ENCODE peak calls at places on chromosome 21, in eight cellular contexts. W, D, U, S, I, N, K and Y are unnamed samples.

GRCh38 chr21:37737497-37737896 is 178.8 kb downstream of the KCNJ6 start:
- DNase-seq in U (no peak), S (no peak), W (no peak), N (no peak), K (no peak), D (no peak), I (no peak), Y (no peak)

GRCh38 chr21:25708467-25709065 is 26.1 kb downstream of the ATP5PF start:
- DNase-seq in U (peak), D (peak), K (peak), S (peak), I (no peak), N (peak), W (no peak), Y (peak)

GRCh38 chr21:42039470-42039901 is 29.3 kb upstream of the ZBTB21 start:
- DNase-seq in N (no peak), I (no peak), K (no peak), D (no peak), S (no peak), W (no peak), U (no peak), Y (no peak)

GRCh38 chr21:35046223-35046690 is 2.8 kb downstream of the RUNX1 start:
- DNase-seq in I (no peak), U (no peak), W (no peak), S (no peak), K (no peak), D (no peak), N (peak), Y (peak)

GRCh38 chr21:31866077-31866511 is 6.7 kb upstream of the HUNK start:
- DNase-seq in N (peak), I (no peak), D (peak), U (peak), S (peak), K (peak), W (peak), Y (peak)

GRCh38 chr21:26445440-26445839 is 127.6 kb downstream of the CYYR1 start:
- DNase-seq in U (no peak), K (no peak), S (no peak), I (no peak), D (no peak), N (no peak), W (no peak), Y (no peak)

GRCh38 chr21:25700741-25701140 is 34.0 kb downstream of the ATP5PF start:
- DNase-seq in D (no peak), S (no peak), W (no peak), N (no peak), I (no peak), U (no peak), K (no peak), Y (no peak)

GRCh38 chr21:41289431-41289830 is 27.2 kb upstream of the FAM3B start:
- DNase-seq in K (no peak), U (no peak), S (no peak), W (no peak), I (no peak), D (no peak), N (no peak), Y (no peak)

GRCh38 chr21:35316933-35317332 is 267.8 kb upstream of the RUNX1 start:
- DNase-seq in D (no peak), K (no peak), W (no peak), U (no peak), N (no peak), S (no peak), I (no peak), Y (no peak)

GRCh38 chr21:14260459-14260764 is 44.5 kb downstream of the RBM11 start:
- DNase-seq in K (no peak), W (no peak), U (no peak), D (no peak), S (no peak), N (no peak), I (no peak), Y (no peak)

GRCh38 chr21:37863842-37864241 is 52.4 kb downstream of the KCNJ6 start:
- DNase-seq in U (no peak), W (no peak), I (no peak), N (no peak), D (no peak), S (no peak), K (no peak), Y (no peak)

GRCh38 chr21:38300180-38300579 is 43.4 kb downstream of the KCNJ15 start:
- DNase-seq in S (no peak), N (no peak), D (no peak), U (no peak), K (no peak), W (no peak), I (no peak), Y (no peak)